ENCODE peak calls at places on chromosomes 3 and 15, in ten cellular contexts. R is IMR-90, Z is uterus, Q is HCT116, J is prostate gland, F is A549, W is esophagus squamous epithelium, G is transverse colon, I is sigmoid colon, X is ovary. U is an unnamed sample.

GRCh38 chr15:70597056-70597603 is 166.2 kb downstream of the UACA start:
- DNase-seq in Z (no peak), Q (no peak), W (no peak), J (no peak), I (no peak), F (peak), X (no peak), R (no peak), G (no peak), U (no peak)

GRCh38 chr3:172622156-172622555 is 88.7 kb downstream of the NCEH1 start:
- DNase-seq in I (no peak), J (no peak), R (no peak), W (no peak), Z (no peak), X (no peak), F (no peak), Q (no peak), G (no peak), U (no peak)

GRCh38 chr15:33152502-33153109 is 41.9 kb downstream of the FMN1 start:
- DNase-seq in J (no peak), W (no peak), R (peak), Q (no peak), Z (no peak), F (no peak), X (no peak), I (no peak), G (no peak), U (no peak)

GRCh38 chr3:61637088-61638051 is 76.0 kb downstream of the PTPRG start:
- DNase-seq in I (peak), F (no peak), J (no peak), Z (no peak), G (peak), W (no peak), X (peak), R (peak), Q (no peak), U (no peak)

GRCh38 chr3:146496246-146496645 is 26.9 kb upstream of the PLSCR2 start:
- DNase-seq in Q (no peak), Z (no peak), X (no peak), F (no peak), G (no peak), R (peak), W (no peak), J (no peak), I (no peak), U (no peak)

GRCh38 chr3:182300266-182300665 is 493.0 kb upstream of the ATP11B start:
- DNase-seq in X (no peak), W (no peak), F (no peak), G (no peak), Z (no peak), I (no peak), J (no peak), Q (no peak), R (no peak), U (no peak)

GRCh38 chr3:38027466-38028465 is 1.7 kb downstream of the PLCD1 start:
- DNase-seq in Q (no peak), I (no peak), Z (no peak), J (no peak), R (no peak), X (no peak), F (no peak), W (no peak), G (peak), U (no peak)

GRCh38 chr3:141050913-141051632 is at the start of gene SPSB4:
- DNase-seq in G (peak), Q (peak), R (peak), Z (no peak), X (no peak), W (no peak), I (peak), F (peak), J (no peak), U (no peak)

GRCh38 chr3:128320551-128321340 is 145.9 kb downstream of the DNAJB8 start:
- DNase-seq in F (no peak), Z (peak), J (no peak), W (no peak), Q (no peak), G (no peak), I (peak), X (no peak), R (no peak), U (no peak)

GRCh38 chr3:58335432-58335947 is 2.8 kb downstream of the PXK start:
- DNase-seq in R (no peak), Q (no peak), Z (no peak), J (no peak), F (no peak), I (no peak), G (no peak), X (no peak), W (no peak), U (no peak)
- TF ChIP-seq POLR2A in R (no peak), Q (no peak), Z (no peak), J (no peak), F (no peak), I (no peak), G (no peak), X (no peak), W (no peak), U (no peak)

GRCh38 chr15:39583586-39584265 is 2.8 kb downstream of the THBS1 start:
- DNase-seq in W (no peak), Q (no peak), Z (no peak), G (peak), I (peak), F (peak), R (peak), J (no peak), X (no peak), U (no peak)
- TF ChIP-seq POLR2A in W (no peak), Q (no peak), Z (no peak), G (peak), I (no peak), F (no peak), R (peak), J (no peak), X (no peak), U (no peak)

DNA sequence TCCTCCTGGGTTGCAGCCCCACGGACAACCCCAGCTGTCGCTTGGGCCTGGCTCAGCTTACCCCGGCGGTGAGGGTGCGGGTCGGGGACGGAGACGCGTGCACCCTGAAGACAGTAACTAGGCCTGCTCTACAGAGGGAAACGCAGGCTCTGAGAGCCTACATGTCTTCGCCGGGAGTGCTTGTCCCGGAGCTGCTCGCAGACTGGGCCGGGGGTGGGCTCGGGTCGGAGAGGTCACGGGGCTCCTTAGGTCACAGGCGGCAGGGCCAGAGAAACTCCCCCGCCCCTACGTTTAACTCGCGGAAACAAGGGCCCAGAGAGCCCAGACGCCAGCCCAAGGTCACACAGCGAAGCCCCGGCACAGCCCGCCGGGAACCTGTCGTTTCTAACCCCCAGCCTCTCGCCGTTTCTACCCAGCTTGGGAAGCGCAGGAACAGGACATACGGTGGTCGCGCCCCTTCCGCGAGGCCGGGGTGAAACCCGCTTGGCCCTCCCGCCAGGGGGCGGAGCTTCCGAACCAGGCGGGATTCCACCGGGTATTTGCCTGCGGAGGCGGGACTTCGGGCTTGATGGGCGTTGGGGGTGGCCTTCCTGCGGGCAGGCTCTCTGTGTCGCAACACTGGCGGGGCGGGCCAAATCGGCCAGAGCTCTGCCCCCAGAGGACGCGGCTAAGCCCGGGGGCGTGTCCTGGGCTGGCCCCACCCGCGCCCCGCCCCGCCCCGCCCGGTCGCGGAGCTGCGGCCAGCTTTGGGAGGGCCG is at the start of gene HDAC11:
- DNase-seq in F (peak), R (peak), J (peak), G (peak), Q (peak), I (peak), Z (peak), X (peak), W (peak), U (peak)
- TF ChIP-seq POLR2A in F (peak), R (no peak), J (peak), G (peak), Q (no peak), I (peak), Z (peak), X (peak), W (no peak), U (no peak)

GRCh38 chr15:40764766-40765136 is 883 bp downstream of the GCHFR start:
- DNase-seq in X (no peak), F (no peak), W (no peak), G (no peak), Q (no peak), J (no peak), Z (no peak), R (no peak), I (no peak), U (no peak)

GRCh38 chr15:40766194-40766830 is 2.4 kb downstream of the GCHFR start:
- DNase-seq in Q (no peak), R (peak), J (no peak), Z (no peak), F (no peak), X (no peak), G (no peak), I (no peak), W (no peak), U (no peak)

GRCh38 chr15:40762919-40763800 is 708 bp upstream of the GCHFR start:
- DNase-seq in Z (peak), Q (no peak), G (peak), X (peak), J (peak), I (peak), W (no peak), F (peak), R (peak), U (no peak)

GRCh38 chr15:40766906-40767837 is 2.6 kb upstream of the C15orf62 start:
- DNase-seq in Q (no peak), R (peak), J (no peak), F (peak), X (no peak), Z (no peak), G (no peak), W (no peak), I (no peak), U (peak)

GRCh38 chr15:40763801-40764765 is at the start of gene GCHFR:
- DNase-seq in F (peak), R (peak), J (peak), G (peak), Z (peak), Q (no peak), W (no peak), I (peak), X (peak), U (no peak)
- TF ChIP-seq POLR2A in F (peak), R (no peak), J (peak), G (peak), Z (no peak), Q (peak), W (no peak), I (no peak), X (peak), U (no peak)

GRCh38 chr3:56883828-56884227 is 82.1 kb upstream of the ARHGEF3 start:
- DNase-seq in Q (no peak), F (no peak), R (no peak), X (no peak), Z (no peak), G (no peak), I (no peak), J (no peak), W (no peak), U (no peak)
- TF ChIP-seq POLR2A in Q (no peak), F (no peak), R (no peak), X (no peak), Z (no peak), G (no peak), I (no peak), J (no peak), W (no peak), U (no peak)

GRCh38 chr15:31360158-31360561 is 33.5 kb downstream of the KLF13 start:
- DNase-seq in I (no peak), F (no peak), R (no peak), Q (no peak), W (no peak), X (no peak), Z (no peak), J (no peak), G (no peak), U (no peak)

GRCh38 chr15:31362121-31362520 is 35.5 kb downstream of the KLF13 start:
- DNase-seq in J (no peak), W (no peak), Z (no peak), G (no peak), X (no peak), R (no peak), F (no peak), I (no peak), Q (no peak), U (no peak)

GRCh38 chr15:31361764-31362120 is 35.1 kb downstream of the KLF13 start:
- DNase-seq in G (no peak), F (peak), Q (no peak), W (no peak), R (no peak), I (no peak), J (no peak), X (no peak), Z (no peak), U (no peak)

GRCh38 chr15:31359722-31360111 is 33.1 kb downstream of the KLF13 start:
- DNase-seq in W (no peak), Q (no peak), Z (no peak), F (no peak), J (no peak), G (peak), R (no peak), X (no peak), I (no peak), U (no peak)

GRCh38 chr15:31360843-31361763 is 34.5 kb downstream of the KLF13 start:
- DNase-seq in Q (no peak), X (no peak), J (no peak), I (no peak), F (no peak), Z (no peak), R (no peak), W (peak), G (peak), U (no peak)
- TF ChIP-seq POLR2A in Q (no peak), X (no peak), J (no peak), I (no peak), F (no peak), Z (no peak), R (no peak), W (no peak), G (peak), U (no peak)

GRCh38 chr3:129629011-129629410 is 22.5 kb upstream of the PLXND1 start:
- DNase-seq in G (no peak), W (no peak), J (no peak), F (no peak), R (no peak), Q (no peak), Z (no peak), X (no peak), I (no peak), U (no peak)

GRCh38 chr3:129626744-129627349 is 20.4 kb upstream of the PLXND1 start:
- DNase-seq in Q (peak), X (peak), I (peak), J (peak), Z (peak), G (peak), F (peak), R (peak), W (peak), U (peak)

GRCh38 chr3:129625071-129625874 is 18.8 kb upstream of the PLXND1 start:
- DNase-seq in W (no peak), R (no peak), X (peak), F (no peak), I (peak), J (no peak), G (no peak), Q (no peak), Z (peak), U (no peak)

GRCh38 chr3:129628169-129628522 is 21.7 kb upstream of the PLXND1 start:
- DNase-seq in Z (peak), W (no peak), F (no peak), I (no peak), Q (no peak), G (no peak), X (no peak), J (no peak), R (no peak), U (no peak)

GRCh38 chr3:129627350-129628168 is 21.1 kb upstream of the PLXND1 start:
- DNase-seq in F (peak), G (peak), R (peak), Q (peak), J (peak), Z (peak), I (peak), W (peak), X (peak), U (no peak)
- TF ChIP-seq POLR2A in F (peak), G (peak), R (peak), Q (no peak), J (no peak), Z (no peak), I (no peak), W (no peak), X (peak), U (no peak)

GRCh38 chr3:149388001-149388435 is 10.6 kb upstream of the TM4SF1 start:
- DNase-seq in Q (no peak), R (peak), W (no peak), J (no peak), I (no peak), X (no peak), F (peak), G (no peak), Z (no peak), U (no peak)
- TF ChIP-seq POLR2A in Q (no peak), R (peak), W (no peak), J (no peak), I (no peak), X (no peak), F (no peak), G (no peak), Z (no peak), U (no peak)

GRCh38 chr3:196638922-196639516 is 475 bp upstream of the NRROS start:
- DNase-seq in R (no peak), Q (no peak), X (no peak), J (no peak), Z (no peak), G (no peak), F (no peak), W (no peak), I (no peak), U (no peak)
- TF ChIP-seq POLR2A in R (no peak), Q (no peak), X (no peak), J (no peak), Z (no peak), G (no peak), F (no peak), W (no peak), I (no peak), U (no peak)